ENCODE peak calls at places on chromosomes 13 and 19, in four cellular contexts. K is fibroblast of mammary gland, F is ascending aorta, N is B cell. C is an unnamed sample.

GRCh38 chr19:50184196-50184595 is 19.2 kb upstream of the MYH14 start:
- DNase-seq in F (no peak), N (no peak), K (no peak), C (no peak)

GRCh38 chr13:65497265-65497664 is 1732.9 kb downstream of the PCDH9 start:
- DNase-seq in K (no peak), F (no peak), N (no peak), C (no peak)

GRCh38 chr19:46571495-46571894 is 29.6 kb upstream of the CALM3 start:
- DNase-seq in K (peak), N (no peak), F (no peak), C (no peak)

GRCh38 chr19:58548859-58549663 is 5.2 kb downstream of the TRIM28 start:
- DNase-seq in F (no peak), K (no peak), N (no peak), C (no peak)

GRCh38 chr13:106589716-106590115 is 21.8 kb upstream of the ARGLU1 start:
- DNase-seq in F (no peak), K (peak), N (no peak), C (no peak)

GRCh38 chr19:17703823-17704463 is 15.3 kb upstream of the MAP1S start:
- DNase-seq in K (peak), F (no peak), N (peak), C (peak)

GRCh38 chr19:46818812-46819211 is 30.4 kb upstream of the SLC1A5 start:
- DNase-seq in F (no peak), K (peak), N (no peak), C (no peak)

GRCh38 chr13:32863596-32863995 is 152.6 kb upstream of the KL start:
- DNase-seq in F (no peak), N (no peak), K (no peak), C (no peak)

GRCh38 chr13:102028846-102029245 is 373.0 kb downstream of the FGF14 start:
- DNase-seq in F (no peak), N (no peak), K (no peak), C (no peak)

GRCh38 chr13:42747399-42747873 is 33.9 kb upstream of the FAM216B start:
- DNase-seq in N (no peak), K (peak), F (no peak), C (no peak)

GRCh38 chr13:43783820-43784219 is 3.0 kb downstream of the ENOX1 start:
- DNase-seq in K (peak), N (no peak), F (no peak), C (no peak)

GRCh38 chr13:109818891-109819290 is 32.5 kb upstream of the IRS2 start:
- DNase-seq in N (no peak), K (peak), F (no peak), C (no peak)

GRCh38 chr19:10553087-10553667 is 9.5 kb downstream of the ATG4D start:
- DNase-seq in N (peak), F (no peak), K (no peak), C (peak)

GRCh38 chr13:25847145-25847544 is 204.7 kb downstream of the SHISA2 start:
- DNase-seq in K (no peak), F (no peak), N (no peak), C (peak)

GRCh38 chr13:110281736-110282135 is 25.2 kb downstream of the COL4A1 start:
- DNase-seq in F (no peak), K (no peak), N (no peak), C (no peak)

GRCh38 chr13:45807520-45808099 is 43.9 kb downstream of the SIAH3 start:
- DNase-seq in F (no peak), K (peak), N (peak), C (peak)

GRCh38 chr19:33781996-33782395 is 14.7 kb upstream of the KCTD15 start:
- DNase-seq in N (no peak), K (peak), F (no peak), C (no peak)

GRCh38 chr13:99855516-99855915 is 116.1 kb downstream of the ZIC5 start:
- DNase-seq in N (no peak), F (no peak), K (no peak), C (no peak)

GRCh38 chr13:74661851-74662250 is 527.6 kb upstream of the KLF12 start:
- DNase-seq in K (peak), N (no peak), F (no peak), C (no peak)

GRCh38 chr19:17328517-17329060 is 6.1 kb downstream of the ANO8 start:
- DNase-seq in N (peak), K (no peak), F (no peak), C (peak)

GRCh38 chr13:44976949-44977583 is 12.2 kb downstream of the NUFIP1 start:
- DNase-seq in K (no peak), N (no peak), F (no peak), C (no peak)

GRCh38 chr13:75881109-75881775 is 245.1 kb downstream of the LMO7 start:
- DNase-seq in F (no peak), N (no peak), K (no peak), C (no peak)

GRCh38 chr19:44752816-44753618 is 4.5 kb downstream of the BCL3 start:
- DNase-seq in K (peak), F (peak), N (peak), C (peak)

GRCh38 chr13:46861959-46862358 is 34.9 kb downstream of the HTR2A start:
- DNase-seq in N (no peak), F (no peak), K (no peak), C (no peak)

GRCh38 chr13:35765941-35766340 is 289.5 kb upstream of the MAB21L1 start:
- DNase-seq in F (no peak), K (no peak), N (no peak), C (no peak)
- TF ChIP-seq CTCF in F (no peak), K (no peak), N (no peak), C (no peak)

GRCh38 chr19:15259900-15260299 is 27.7 kb upstream of the EPHX3 start:
- DNase-seq in K (no peak), N (no peak), F (no peak), C (no peak)

GRCh38 chr19:15257782-15258181 is 25.5 kb upstream of the EPHX3 start:
- DNase-seq in N (no peak), F (no peak), K (no peak), C (no peak)

GRCh38 chr19:15263361-15263985 is 31.2 kb upstream of the EPHX3 start:
- DNase-seq in N (no peak), F (no peak), K (no peak), C (no peak)

GRCh38 chr19:15262011-15262410 is 29.8 kb upstream of the EPHX3 start:
- DNase-seq in N (no peak), K (no peak), F (no peak), C (no peak)

DNA sequence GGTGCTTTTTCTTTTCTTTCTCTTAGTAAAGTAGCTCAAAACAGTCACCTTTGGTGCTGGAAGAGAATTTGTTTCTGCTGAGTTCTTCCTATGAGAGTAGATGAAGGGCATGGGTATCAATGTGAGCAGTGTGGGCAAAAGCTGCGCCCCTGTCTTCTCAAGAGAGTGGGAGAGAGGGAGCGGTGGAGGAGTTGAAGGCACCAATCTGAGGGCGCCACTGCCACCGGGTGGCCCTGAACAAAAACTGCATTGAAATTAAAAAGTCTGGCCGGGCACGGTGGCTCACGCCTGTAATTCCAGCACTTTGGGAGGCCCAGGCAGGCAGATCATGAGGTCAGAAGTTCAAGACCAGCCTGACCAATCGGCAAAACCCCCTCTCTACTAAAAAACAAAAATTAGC is 28.7 kb upstream of the EPHX3 start:
- DNase-seq in F (no peak), N (no peak), K (no peak), C (no peak)
- TF ChIP-seq CTCF in F (no peak), N (peak), K (peak), C (no peak)

DNA sequence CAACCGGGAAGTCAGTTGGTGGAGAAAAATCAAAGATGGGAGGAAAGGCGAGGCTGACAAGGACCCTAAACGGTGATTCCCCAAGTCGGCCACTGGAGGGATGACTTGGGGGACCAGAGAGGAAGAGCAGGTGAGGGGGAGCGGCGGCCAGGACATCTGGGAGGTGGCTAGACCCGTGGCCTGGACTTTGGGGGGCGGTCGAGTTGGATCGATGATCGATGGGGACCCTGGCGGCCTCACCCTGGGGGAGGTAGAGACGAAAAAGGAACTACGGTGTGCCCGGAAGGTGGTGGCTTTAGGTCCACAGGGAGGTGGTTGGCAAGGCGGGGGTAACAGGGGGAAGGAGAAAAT is 7.6 kb upstream of the CIRBP start:
- DNase-seq in K (no peak), N (peak), F (no peak), C (no peak)
- TF ChIP-seq CTCF in K (no peak), N (peak), F (peak), C (no peak)

GRCh38 chr19:36489139-36489919 is at the start of gene ZNF566:
- DNase-seq in F (peak), K (peak), N (peak), C (peak)
- TF ChIP-seq CTCF in F (no peak), K (no peak), N (no peak), C (no peak)

GRCh38 chr19:41363753-41364545 is at the start of gene B9D2:
- DNase-seq in F (peak), K (peak), N (peak), C (peak)

GRCh38 chr19:41364546-41365391 is 820 bp upstream of the B9D2 start:
- DNase-seq in N (no peak), K (no peak), F (no peak), C (no peak)

GRCh38 chr19:41363371-41363752 is 587 bp downstream of the B9D2 start:
- DNase-seq in F (no peak), N (no peak), K (no peak), C (no peak)

GRCh38 chr19:41367848-41368301 is 3.9 kb upstream of the B9D2 start:
- DNase-seq in N (no peak), K (peak), F (no peak), C (peak)

DNA sequence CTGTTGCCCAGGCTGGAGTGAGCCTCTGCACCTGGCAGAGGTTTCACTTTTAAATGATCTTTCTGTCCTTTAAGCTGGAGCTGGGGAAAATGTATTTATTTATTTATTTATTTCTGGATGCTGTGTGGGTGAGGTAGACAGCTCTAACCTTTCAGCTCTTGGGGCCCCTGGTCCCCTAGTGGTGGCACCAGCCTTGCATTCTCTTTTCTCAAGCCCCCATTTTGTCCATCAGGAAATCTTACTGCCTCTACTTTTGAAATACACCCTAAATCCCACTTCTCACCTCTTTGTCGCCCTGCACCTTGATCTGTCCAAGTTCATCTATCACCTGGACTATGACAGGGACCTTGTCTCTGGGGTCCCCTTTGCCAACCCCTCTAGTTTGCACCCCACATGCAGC is 2.1 kb upstream of the B9D2 start:
- DNase-seq in K (no peak), N (no peak), F (no peak), C (no peak)
- TF ChIP-seq CTCF in K (peak), N (peak), F (no peak), C (no peak)

DNA sequence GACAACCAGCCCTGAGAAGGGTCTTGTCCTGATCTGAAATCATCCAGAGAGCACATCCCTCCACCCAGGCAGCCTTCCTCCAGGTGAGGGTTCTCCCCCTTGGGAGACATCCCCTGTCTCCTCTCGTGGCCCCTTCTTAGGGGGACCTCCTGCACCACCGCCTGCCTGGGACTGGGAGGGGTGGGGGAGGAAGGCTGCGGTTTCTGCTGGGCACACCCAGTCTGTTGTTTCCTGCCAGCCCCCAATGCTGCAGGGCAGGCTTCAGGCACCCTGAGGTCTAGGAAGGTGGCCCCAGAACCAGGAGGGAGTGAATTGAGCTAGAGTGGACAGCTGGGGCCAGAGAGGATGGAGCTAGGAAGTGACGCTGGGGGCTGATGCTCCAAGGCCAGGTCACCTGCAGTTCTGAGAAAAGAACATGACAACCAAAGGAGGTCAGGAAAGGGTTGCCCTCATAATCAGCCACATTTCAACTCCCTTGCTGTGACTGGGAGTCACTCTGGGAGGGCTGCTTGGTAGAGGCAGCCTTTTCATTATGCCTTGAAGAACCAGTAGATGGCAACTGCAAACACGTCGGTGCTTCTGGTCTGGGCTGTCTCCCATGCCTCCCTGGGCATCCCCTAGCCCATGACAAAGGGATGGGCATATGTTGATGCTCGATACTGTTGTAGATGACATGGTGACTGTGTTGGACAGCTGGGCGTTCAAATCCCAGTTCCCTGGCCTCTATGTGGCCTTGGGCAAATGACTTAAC is 1.4 kb downstream of the ARHGEF18 start:
- DNase-seq in K (no peak), F (no peak), N (peak), C (peak)
- TF ChIP-seq CTCF in K (no peak), F (no peak), N (no peak), C (no peak)

GRCh38 chr19:55096061-55096701 is 20.5 kb downstream of the EPS8L1 start:
- DNase-seq in K (no peak), F (no peak), N (peak), C (peak)
- TF ChIP-seq CTCF in K (no peak), F (no peak), N (no peak), C (no peak)

DNA sequence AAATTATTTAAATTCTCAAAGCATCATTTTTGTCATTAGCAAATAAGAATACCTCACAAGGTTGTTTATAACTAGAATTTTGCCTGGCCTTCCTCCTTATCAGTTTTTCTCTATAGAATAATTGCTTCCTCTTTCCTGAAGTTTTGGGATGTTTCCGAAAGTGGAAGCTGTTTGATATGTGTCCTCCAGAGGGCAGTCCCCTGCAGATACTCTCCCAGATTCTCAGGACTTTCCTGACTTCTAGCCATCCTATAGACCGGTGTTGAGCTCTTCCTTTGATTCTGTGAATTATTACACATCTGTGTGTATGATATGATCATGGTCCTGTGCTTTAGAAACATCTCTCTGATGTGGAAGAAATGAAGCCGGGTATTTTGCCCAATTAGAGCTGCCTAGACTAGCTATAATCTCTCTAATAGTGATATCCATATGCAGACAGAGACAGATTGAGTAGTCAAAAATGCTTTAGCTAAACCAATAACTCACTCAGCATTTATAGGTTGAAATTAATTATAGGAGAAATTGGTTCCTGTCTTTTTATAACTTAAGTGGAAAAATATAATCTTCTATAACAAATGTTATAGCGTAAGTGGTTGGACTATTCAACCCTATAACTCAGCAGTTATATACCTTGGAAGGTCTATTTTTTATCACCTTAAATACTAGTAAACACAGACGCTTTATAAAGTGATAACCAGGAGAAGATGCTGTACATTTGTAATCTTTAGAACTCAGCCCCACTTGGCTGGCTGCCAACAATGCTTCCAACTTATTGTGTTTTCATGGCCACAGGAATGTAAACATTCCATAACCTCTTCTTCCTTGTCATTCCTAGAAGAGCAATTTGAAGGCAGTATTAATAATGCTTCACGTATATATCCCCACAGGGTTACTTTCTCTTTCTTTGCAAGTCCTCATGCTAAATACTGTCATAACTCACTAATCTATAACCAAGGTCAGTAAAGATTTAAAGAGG is 201.0 kb upstream of the RXFP2 start:
- DNase-seq in F (no peak), K (peak), N (no peak), C (no peak)
- TF ChIP-seq CTCF in F (peak), K (peak), N (no peak), C (no peak)

GRCh38 chr13:50797081-50797480 is 46.4 kb downstream of the DLEU7 start:
- DNase-seq in F (no peak), K (no peak), N (no peak), C (no peak)

GRCh38 chr13:50805805-50806204 is 37.7 kb downstream of the DLEU7 start:
- DNase-seq in K (peak), N (no peak), F (no peak), C (no peak)

GRCh38 chr13:50800091-50800739 is 43.3 kb downstream of the DLEU7 start:
- DNase-seq in N (peak), K (no peak), F (no peak), C (no peak)

GRCh38 chr13:50798923-50799322 is 44.6 kb downstream of the DLEU7 start:
- DNase-seq in K (peak), N (no peak), F (no peak), C (no peak)

GRCh38 chr13:50801087-50801931 is 42.2 kb downstream of the DLEU7 start:
- DNase-seq in F (no peak), K (peak), N (peak), C (peak)
- TF ChIP-seq CTCF in F (peak), K (peak), N (peak), C (peak)

C was measured in GM20000.